ENCODE peak calls at places on chromosomes 3 and 15, in ten cellular contexts. E is endothelial cell; K is mucosa of gallbladder; W is central memory CD4-positive, alpha-beta T cell; S is MV-4-11; B is stromal cell of bone marrow; O is fibroblast of lung; L is hypothalamus; C is NCI-H510A; R is T-cell. N is an unnamed sample.

GRCh38 chr3:126355777-126356372 is 1.3 kb downstream of the KLF15 start:
- DNase-seq in E (peak), K (peak), W (no peak), S (no peak), B (peak), O (peak), L (peak), C (no peak), R (no peak), N (peak)

GRCh38 chr3:118110196-118110595 is 924.5 kb downstream of the IGSF11 start:
- DNase-seq in E (no peak), K (no peak), W (no peak), S (no peak), B (no peak), O (no peak), L (no peak), C (no peak), R (no peak), N (no peak)

GRCh38 chr15:53307952-53308624 is 451.4 kb downstream of the WDR72 start:
- DNase-seq in E (no peak), K (no peak), W (no peak), S (no peak), B (no peak), O (no peak), L (no peak), C (no peak), R (no peak), N (no peak)

GRCh38 chr3:153628591-153628990 is 466.6 kb downstream of the RAP2B start:
- DNase-seq in E (peak), K (no peak), W (no peak), S (no peak), B (no peak), O (no peak), L (no peak), C (no peak), R (no peak), N (no peak)

GRCh38 chr3:98513136-98513535 is 9.6 kb downstream of the CLDND1 start:
- DNase-seq in E (no peak), K (no peak), W (no peak), S (peak), B (peak), O (peak), L (no peak), C (no peak), R (no peak), N (no peak)

GRCh38 chr3:72288955-72289707 is 504.2 kb upstream of the PROK2 start:
- DNase-seq in E (no peak), K (peak), W (no peak), S (peak), B (peak), O (peak), L (peak), C (no peak), R (no peak), N (peak)

GRCh38 chr3:101068876-101069606 is 75.8 kb upstream of the ABI3BP start:
- DNase-seq in E (no peak), K (no peak), W (no peak), S (no peak), B (no peak), O (peak), L (no peak), C (no peak), R (no peak), N (no peak)

GRCh38 chr3:157618075-157618760 is 115.0 kb upstream of the VEPH1 start:
- DNase-seq in E (no peak), K (no peak), W (peak), S (peak), B (peak), O (peak), L (no peak), C (no peak), R (no peak), N (no peak)

GRCh38 chr3:128170866-128171516 is 17.7 kb downstream of the EEFSEC start:
- DNase-seq in E (peak), K (peak), W (no peak), S (peak), B (peak), O (peak), L (peak), C (no peak), R (no peak), N (peak)